ENCODE peak calls at places on chromosome 19, in seven cellular contexts. J is T-helper 1 cell, Y is omental fat pad, T is IMR-90, C is tibial artery, U is NCI-H1417 treated with DMSO at 0.1 percent for 48 hours, E is dermis microvascular lymphatic vessel endothelial cell. F is an unnamed sample.

GRCh38 chr19:43464089-43464775 is 1.2 kb downstream of the LYPD3 start:
- DNase-seq in U (no peak), T (no peak), C (peak), E (no peak), Y (peak), J (no peak), F (no peak)

GRCh38 chr19:40284251-40284500 is 969 bp downstream of the AKT2 start:
- DNase-seq in C (no peak), Y (no peak), E (no peak), J (no peak), T (no peak), U (no peak), F (no peak)

GRCh38 chr19:30671622-30672051 is 299.5 kb downstream of the ZNF536 start:
- DNase-seq in Y (no peak), T (no peak), E (no peak), J (no peak), C (no peak), U (no peak), F (no peak)

GRCh38 chr19:55312621-55313117 is 12.5 kb downstream of the TMEM150B start:
- DNase-seq in U (no peak), C (no peak), Y (no peak), T (no peak), E (no peak), J (no peak), F (no peak)

GRCh38 chr19:40601061-40601973 is at the start of gene LTBP4:
- DNase-seq in J (no peak), E (no peak), U (no peak), T (no peak), C (peak), Y (no peak), F (no peak)

GRCh38 chr19:7199613-7200533 is 94.3 kb downstream of the INSR start:
- DNase-seq in E (no peak), U (no peak), C (no peak), Y (no peak), J (no peak), T (peak), F (no peak)

GRCh38 chr19:5773276-5773675 is 11.3 kb downstream of the PRR22 start:
- DNase-seq in J (no peak), U (no peak), E (no peak), T (no peak), C (no peak), Y (no peak), F (no peak)

GRCh38 chr19:55028757-55029156 is 9.3 kb downstream of the GP6 start:
- DNase-seq in T (no peak), U (no peak), E (no peak), C (no peak), J (no peak), Y (no peak), F (no peak)

GRCh38 chr19:2949939-2950285 is 5.1 kb upstream of the ZNF77 start:
- DNase-seq in C (peak), J (no peak), E (peak), T (peak), U (no peak), Y (no peak), F (no peak)

GRCh38 chr19:28535352-28535775 is 677.6 kb downstream of the UQCRFS1 start:
- DNase-seq in U (no peak), T (no peak), Y (no peak), J (no peak), E (no peak), C (no peak), F (no peak)

GRCh38 chr19:42919757-42920079 is 2.0 kb upstream of the PSG6 start:
- DNase-seq in T (no peak), U (no peak), Y (no peak), E (no peak), C (no peak), J (no peak), F (no peak)

GRCh38 chr19:6362351-6362801 is 1.0 kb downstream of the CLPP start:
- DNase-seq in U (no peak), Y (no peak), J (no peak), T (no peak), C (no peak), E (no peak), F (no peak)

GRCh38 chr19:46732966-46733692 is 12.7 kb upstream of the FKRP start:
- DNase-seq in U (no peak), J (no peak), T (peak), Y (no peak), E (no peak), C (peak), F (no peak)

GRCh38 chr19:47700934-47701716 is 12.1 kb upstream of the EHD2 start:
- DNase-seq in C (no peak), U (no peak), J (no peak), E (no peak), T (no peak), Y (no peak), F (no peak)

GRCh38 chr19:48629599-48630288 is 7.4 kb downstream of the DBP start:
- DNase-seq in E (peak), T (no peak), U (no peak), J (no peak), C (no peak), Y (no peak), F (no peak)

GRCh38 chr19:47230122-47230920 is 678 bp downstream of the BBC3 start:
- DNase-seq in U (no peak), Y (peak), J (peak), C (peak), E (no peak), T (peak), F (no peak)

GRCh38 chr19:45348367-45349125 is 8.0 kb downstream of the KLC3 start:
- DNase-seq in E (no peak), J (no peak), U (no peak), C (no peak), Y (no peak), T (no peak), F (no peak)

GRCh38 chr19:45156751-45157150 is 4.0 kb downstream of the NKPD1 start:
- DNase-seq in T (no peak), E (no peak), C (no peak), Y (no peak), J (no peak), U (no peak), F (no peak)

GRCh38 chr19:34459614-34460013 is 21.9 kb upstream of the WTIP start:
- DNase-seq in T (no peak), E (no peak), C (no peak), J (no peak), U (no peak), Y (no peak), F (no peak)

GRCh38 chr19:14952767-14953166 is 11.5 kb downstream of the OR7C2 start:
- DNase-seq in T (no peak), C (no peak), Y (no peak), U (no peak), E (no peak), J (no peak), F (no peak)

GRCh38 chr19:42105358-42105757 is 26.9 kb downstream of the POU2F2 start:
- DNase-seq in E (no peak), J (no peak), Y (no peak), C (no peak), T (peak), U (no peak), F (no peak)

GRCh38 chr19:30376826-30377425 is 4.7 kb downstream of the ZNF536 start:
- DNase-seq in E (no peak), U (no peak), T (no peak), Y (no peak), J (no peak), C (peak), F (no peak)

GRCh38 chr19:54456423-54457373 is 6.9 kb downstream of the LENG9 start:
- DNase-seq in J (no peak), U (no peak), Y (no peak), E (no peak), C (no peak), T (no peak), F (no peak)

GRCh38 chr19:2942928-2943640 is 1.7 kb downstream of the ZNF77 start:
- DNase-seq in Y (no peak), U (no peak), J (no peak), E (no peak), C (no peak), T (no peak), F (no peak)

GRCh38 chr19:55549500-55550320 is 4.4 kb upstream of the SBK3 start:
- DNase-seq in T (peak), U (no peak), E (peak), Y (no peak), C (no peak), J (no peak), F (no peak)

GRCh38 chr19:47608908-47609879 is at the start of gene BICRA:
- DNase-seq in E (peak), Y (no peak), T (peak), C (peak), J (peak), U (peak), F (peak)

GRCh38 chr19:30862876-30863275 is 486.4 kb downstream of the TSHZ3 start:
- DNase-seq in J (no peak), T (no peak), E (no peak), U (no peak), C (no peak), Y (no peak), F (no peak)

GRCh38 chr19:48196321-48196761 is 25.9 kb downstream of the ZSWIM9 start:
- DNase-seq in J (no peak), Y (no peak), C (no peak), E (no peak), T (no peak), U (no peak), F (no peak)

F was measured in esophagus muscularis mucosa.